ENCODE peak calls at places on chromosomes 5 and 9, in ten cellular contexts. L is A549, T is HCT116, B is ovary, H is heart left ventricle, C is tibial nerve, I is IMR-90, R is H1, A is body of pancreas, N is transverse colon. S is an unnamed sample.

GRCh38 chr5:132671000-132671399 is 2.8 kb upstream of the IL4 start:
- DNase-seq in L (no peak), T (no peak), B (no peak), H (no peak), C (no peak), I (no peak), R (no peak), A (no peak), N (no peak), S (no peak)

GRCh38 chr9:129665008-129665771 is at the start of gene PRRX2:
- DNase-seq in L (peak; percentile 47), T (no peak), B (no peak), H (peak; percentile 41), C (no peak), I (peak; percentile 43), R (peak; percentile 75), A (no peak), N (no peak), S (no peak)

GRCh38 chr5:81513982-81514381 is 120.0 kb upstream of the ACOT12 start:
- DNase-seq in L (peak; percentile 8), T (no peak), B (no peak), H (no peak), C (no peak), I (peak; percentile 10), R (no peak), A (no peak), N (no peak), S (no peak)

GRCh38 chr5:149240354-149240998 is 31.2 kb upstream of the AFAP1L1 start:
- DNase-seq in L (no peak), T (no peak), B (no peak), H (no peak), C (no peak), I (no peak), R (no peak), A (no peak), N (peak; percentile 56), S (no peak)

GRCh38 chr5:109953821-109954220 is 264.1 kb downstream of the MAN2A1 start:
- DNase-seq in L (no peak), T (no peak), B (no peak), H (no peak), C (no peak), I (no peak), R (no peak), A (no peak), N (no peak), S (no peak)

GRCh38 chr9:125767349-125767748 is 20.2 kb downstream of the PBX3 start:
- DNase-seq in L (no peak), T (no peak), B (no peak), H (no peak), C (no peak), I (no peak), R (no peak), A (no peak), N (no peak), S (no peak)

GRCh38 chr5:132410451-132411381 is 41.2 kb downstream of the SLC22A5 start:
- DNase-seq in L (peak; percentile 79), T (no peak), B (peak; percentile 86), H (peak; percentile 86), C (peak; percentile 55), I (peak; percentile 72), R (peak; percentile 91), A (peak; percentile 89), N (peak; percentile 88), S (peak; percentile 40)

GRCh38 chr5:115415143-115415491 is 118.7 kb upstream of the CCDC112 start:
- DNase-seq in L (peak; percentile 40), T (peak; percentile 78), B (no peak), H (no peak), C (no peak), I (peak; percentile 82), R (no peak), A (no peak), N (peak; percentile 89), S (no peak)

GRCh38 chr5:54009357-54009756 is 301.0 kb downstream of the ARL15 start:
- DNase-seq in L (no peak), T (no peak), B (no peak), H (no peak), C (no peak), I (no peak), R (no peak), A (no peak), N (no peak), S (no peak)

GRCh38 chr5:149759563-149759962 is 29.5 kb downstream of the PPARGC1B start:
- DNase-seq in L (no peak), T (no peak), B (no peak), H (no peak), C (no peak), I (no peak), R (no peak), A (no peak), N (no peak), S (no peak)

GRCh38 chr9:61666849-61667371 is 477.1 kb downstream of the SPATA31A7 start:
- DNase-seq in L (no peak), T (no peak), B (no peak), H (peak; percentile 5), C (no peak), I (no peak), R (no peak), A (no peak), N (peak; percentile 2), S (no peak)

GRCh38 chr5:140324834-140325195 is 21.6 kb downstream of the HBEGF start:
- DNase-seq in L (no peak), T (no peak), B (no peak), H (no peak), C (no peak), I (peak; percentile 92), R (no peak), A (no peak), N (no peak), S (no peak)

DNA sequence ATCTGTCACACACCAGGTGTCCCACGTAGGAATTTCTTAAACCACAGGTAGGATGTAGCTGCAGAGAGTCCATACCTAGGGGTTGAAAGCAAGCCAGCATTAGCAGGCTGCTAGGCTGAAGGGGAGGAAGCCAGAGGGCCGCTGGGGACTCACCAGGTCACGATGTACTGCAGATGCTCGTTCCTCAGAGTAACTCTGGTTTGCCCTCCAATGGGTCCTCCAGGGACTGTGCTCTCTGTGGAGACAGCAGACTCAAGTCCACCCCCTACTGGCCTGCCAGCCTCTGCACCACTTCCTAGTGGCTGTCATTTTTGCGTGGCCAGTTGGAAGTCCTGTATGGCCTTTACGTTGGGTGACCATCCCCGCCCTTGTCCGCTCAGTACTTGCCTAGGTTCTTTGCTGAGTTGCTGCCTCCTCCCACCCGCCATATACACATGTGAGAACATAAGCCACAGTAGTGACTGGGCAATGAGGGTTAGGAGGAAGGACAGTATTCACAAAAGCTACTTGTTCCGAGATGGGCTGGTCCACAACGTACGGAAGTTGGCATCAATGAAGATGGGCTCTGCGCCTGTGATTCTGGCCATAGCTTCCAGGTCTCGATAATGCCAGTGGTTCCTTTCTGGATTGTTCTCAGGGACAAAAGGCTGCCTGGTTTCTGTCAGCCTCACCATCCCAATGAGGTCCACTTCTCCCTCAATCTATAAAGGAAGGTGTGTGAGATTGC is 4.1 kb downstream of the RPL7A start:
- DNase-seq in L (peak; percentile 83), T (no peak), B (no peak), H (no peak), C (no peak), I (peak; percentile 60), R (peak; percentile 83), A (peak; percentile 44), N (no peak), S (no peak)
- TF ChIP-seq POLR2A in L (no peak), T (no peak), B (no peak), H (no peak), C (no peak), I (no peak), R (no peak), A (no peak), N (no peak), S (no peak)

GRCh38 chr5:68920888-68921287 is 172.9 kb upstream of the SLC30A5 start:
- DNase-seq in L (no peak), T (no peak), B (no peak), H (no peak), C (no peak), I (no peak), R (no peak), A (no peak), N (no peak), S (no peak)
- H3K9me3 ChIP-seq in L (peaks cover 7% of the 10 kb centered on the region), T (no peaks in the 10 kb centered on the region), B (no peaks in the 10 kb centered on the region), H (no peaks in the 10 kb centered on the region), C (no peaks in the 10 kb centered on the region), I (no peaks in the 10 kb centered on the region), R (peaks cover 33% of the 10 kb centered on the region), A (no peaks in the 10 kb centered on the region), N (no peaks in the 10 kb centered on the region), S (no peaks in the 10 kb centered on the region)

GRCh38 chr9:38181866-38182265 is 112.8 kb upstream of the SHB start:
- DNase-seq in L (no peak), T (no peak), B (no peak), H (no peak), C (no peak), I (no peak), R (no peak), A (no peak), N (no peak), S (no peak)

GRCh38 chr9:38185647-38186371 is 116.8 kb upstream of the SHB start:
- DNase-seq in L (no peak), T (no peak), B (no peak), H (no peak), C (no peak), I (no peak), R (no peak), A (no peak), N (no peak), S (no peak)

GRCh38 chr9:38182321-38182720 is 113.3 kb upstream of the SHB start:
- DNase-seq in L (no peak), T (no peak), B (no peak), H (no peak), C (no peak), I (no peak), R (no peak), A (peak; percentile 87), N (no peak), S (no peak)

GRCh38 chr9:38183994-38184568 is 115.1 kb upstream of the SHB start:
- DNase-seq in L (no peak), T (no peak), B (no peak), H (no peak), C (no peak), I (no peak), R (no peak), A (peak; percentile 25), N (no peak), S (no peak)

GRCh38 chr9:38186372-38187115 is 117.5 kb upstream of the SHB start:
- DNase-seq in L (peak; percentile 12), T (no peak), B (no peak), H (no peak), C (no peak), I (no peak), R (no peak), A (no peak), N (no peak), S (no peak)
- H3K27ac ChIP-seq in L (no peak overlapping the region), T (peak overlapping the region; percentile 10), B (no peak overlapping the region), H (no peak overlapping the region), C (no peak overlapping the region), I (no peak overlapping the region), R (no peak overlapping the region), A (no peak overlapping the region), N (no peak overlapping the region), S (peak overlapping the region; percentile 34)

GRCh38 chr5:6378128-6379023 is at the start of gene MED10:
- DNase-seq in L (peak; percentile 94), T (peak; percentile 82), B (peak; percentile 95), H (peak; percentile 96), C (peak; percentile 89), I (peak; percentile 91), R (peak; percentile 96), A (peak; percentile 94), N (peak; percentile 96), S (peak; percentile 86)
- TF ChIP-seq POLR2A in L (peak; percentile 81), T (peak; percentile 38), B (peak; percentile 52), H (no peak), C (peak; percentile 63), I (peak; percentile 85), R (peak; percentile 61), A (peak; percentile 58), N (peak; percentile 81), S (peak; percentile 36)

GRCh38 chr9:101408374-101409078 is 9.9 kb downstream of the ZNF189 start:
- DNase-seq in L (peak; percentile 27), T (no peak), B (no peak), H (no peak), C (no peak), I (no peak), R (no peak), A (no peak), N (no peak), S (no peak)
- H3K9me3 ChIP-seq in L (peaks cover 97% of the 10 kb centered on the region), T (peaks cover 14% of the 10 kb centered on the region), B (peaks cover 55% of the 10 kb centered on the region), H (peaks cover 82% of the 10 kb centered on the region), C (peaks cover 87% of the 10 kb centered on the region), I (peaks cover 64% of the 10 kb centered on the region), R (peaks cover 54% of the 10 kb centered on the region), A (no peaks in the 10 kb centered on the region), N (peaks cover 93% of the 10 kb centered on the region), S (peaks cover 79% of the 10 kb centered on the region)

S was measured in breast epithelium.